ENCODE peak calls at places on chromosomes 16 and 17, in nine cellular contexts. One of them, this sample, is unnamed.

GRCh38 chr17:72943826-72944689 is 148.4 kb downstream of the SLC39A11 start:
- DNase-seq in neural crest cell: no peak
- DNase-seq in hypothalamus: no peak
- DNase-seq in germinal center: no peak
- DNase-seq in Ammon's horn: peak
- DNase-seq in pons: peak
- DNase-seq in stimulated activated CD8-positive, alpha-beta memory T cell treated with anti-CD3 and anti-CD28 coated beads, Interleukin-15, amount 100 ng/mL, for 4 hours: no peak
- DNase-seq in foreskin keratinocyte: no peak
- DNase-seq in activated T-helper 1 cell treated with anti-CD3 and anti-CD28 coated beads, Interleukin-12 subunit alpha, Interleukin-12 subunit beta, Interleukin-2, Interleukin-4 antibody, amounts not matched to agents 30 ng/mL and 10 ng/mL and 1 ng/mL, durations not matched to agents 14 hours and 24 hours and 36 hours: no peak
- DNase-seq in this sample: no peak

GRCh38 chr17:6654816-6655731 is 3.5 kb downstream of the C17orf100 start:
- DNase-seq in neural crest cell: no peak
- DNase-seq in hypothalamus: no peak
- DNase-seq in germinal center: peak
- DNase-seq in Ammon's horn: no peak
- DNase-seq in pons: no peak
- DNase-seq in stimulated activated CD8-positive, alpha-beta memory T cell treated with anti-CD3 and anti-CD28 coated beads, Interleukin-15, amount 100 ng/mL, for 4 hours: no peak
- DNase-seq in foreskin keratinocyte: peak
- DNase-seq in activated T-helper 1 cell treated with anti-CD3 and anti-CD28 coated beads, Interleukin-12 subunit alpha, Interleukin-12 subunit beta, Interleukin-2, Interleukin-4 antibody, amounts not matched to agents 30 ng/mL and 10 ng/mL and 1 ng/mL, durations not matched to agents 14 hours and 24 hours and 36 hours: no peak
- DNase-seq in this sample: no peak

GRCh38 chr17:20085283-20085875 is 76.2 kb downstream of the SPECC1 start:
- DNase-seq in neural crest cell: no peak
- DNase-seq in hypothalamus: no peak
- DNase-seq in germinal center: no peak
- DNase-seq in Ammon's horn: no peak
- DNase-seq in pons: no peak
- DNase-seq in stimulated activated CD8-positive, alpha-beta memory T cell treated with anti-CD3 and anti-CD28 coated beads, Interleukin-15, amount 100 ng/mL, for 4 hours: no peak
- DNase-seq in foreskin keratinocyte: no peak
- DNase-seq in activated T-helper 1 cell treated with anti-CD3 and anti-CD28 coated beads, Interleukin-12 subunit alpha, Interleukin-12 subunit beta, Interleukin-2, Interleukin-4 antibody, amounts not matched to agents 30 ng/mL and 10 ng/mL and 1 ng/mL, durations not matched to agents 14 hours and 24 hours and 36 hours: no peak
- DNase-seq in this sample: no peak

GRCh38 chr17:39080416-39081179 is 70.8 kb downstream of the PLXDC1 start:
- DNase-seq in neural crest cell: no peak
- DNase-seq in hypothalamus: no peak
- DNase-seq in germinal center: no peak
- DNase-seq in Ammon's horn: peak
- DNase-seq in pons: no peak
- DNase-seq in stimulated activated CD8-positive, alpha-beta memory T cell treated with anti-CD3 and anti-CD28 coated beads, Interleukin-15, amount 100 ng/mL, for 4 hours: no peak
- DNase-seq in foreskin keratinocyte: no peak
- DNase-seq in activated T-helper 1 cell treated with anti-CD3 and anti-CD28 coated beads, Interleukin-12 subunit alpha, Interleukin-12 subunit beta, Interleukin-2, Interleukin-4 antibody, amounts not matched to agents 30 ng/mL and 10 ng/mL and 1 ng/mL, durations not matched to agents 14 hours and 24 hours and 36 hours: no peak
- DNase-seq in this sample: no peak

GRCh38 chr17:75668489-75668888 is 1.4 kb downstream of the SAP30BP start:
- DNase-seq in neural crest cell: no peak
- DNase-seq in hypothalamus: no peak
- DNase-seq in germinal center: no peak
- DNase-seq in Ammon's horn: no peak
- DNase-seq in pons: no peak
- DNase-seq in stimulated activated CD8-positive, alpha-beta memory T cell treated with anti-CD3 and anti-CD28 coated beads, Interleukin-15, amount 100 ng/mL, for 4 hours: no peak
- DNase-seq in foreskin keratinocyte: no peak
- DNase-seq in activated T-helper 1 cell treated with anti-CD3 and anti-CD28 coated beads, Interleukin-12 subunit alpha, Interleukin-12 subunit beta, Interleukin-2, Interleukin-4 antibody, amounts not matched to agents 30 ng/mL and 10 ng/mL and 1 ng/mL, durations not matched to agents 14 hours and 24 hours and 36 hours: no peak
- DNase-seq in this sample: no peak

GRCh38 chr16:84739349-84740124 is 39.7 kb downstream of the USP10 start:
- DNase-seq in neural crest cell: no peak
- DNase-seq in hypothalamus: no peak
- DNase-seq in germinal center: no peak
- DNase-seq in Ammon's horn: peak
- DNase-seq in pons: peak
- DNase-seq in stimulated activated CD8-positive, alpha-beta memory T cell treated with anti-CD3 and anti-CD28 coated beads, Interleukin-15, amount 100 ng/mL, for 4 hours: no peak
- DNase-seq in foreskin keratinocyte: no peak
- DNase-seq in activated T-helper 1 cell treated with anti-CD3 and anti-CD28 coated beads, Interleukin-12 subunit alpha, Interleukin-12 subunit beta, Interleukin-2, Interleukin-4 antibody, amounts not matched to agents 30 ng/mL and 10 ng/mL and 1 ng/mL, durations not matched to agents 14 hours and 24 hours and 36 hours: no peak
- DNase-seq in this sample: no peak

GRCh38 chr17:76382305-76382802 is 2.1 kb upstream of the SPHK1 start:
- DNase-seq in neural crest cell: peak
- DNase-seq in hypothalamus: no peak
- DNase-seq in germinal center: no peak
- DNase-seq in Ammon's horn: no peak
- DNase-seq in pons: no peak
- DNase-seq in stimulated activated CD8-positive, alpha-beta memory T cell treated with anti-CD3 and anti-CD28 coated beads, Interleukin-15, amount 100 ng/mL, for 4 hours: peak
- DNase-seq in foreskin keratinocyte: peak
- DNase-seq in activated T-helper 1 cell treated with anti-CD3 and anti-CD28 coated beads, Interleukin-12 subunit alpha, Interleukin-12 subunit beta, Interleukin-2, Interleukin-4 antibody, amounts not matched to agents 30 ng/mL and 10 ng/mL and 1 ng/mL, durations not matched to agents 14 hours and 24 hours and 36 hours: no peak
- DNase-seq in this sample: no peak

GRCh38 chr17:1873418-1873817 is 43.6 kb downstream of the RPA1 start:
- DNase-seq in neural crest cell: no peak
- DNase-seq in hypothalamus: no peak
- DNase-seq in germinal center: no peak
- DNase-seq in Ammon's horn: no peak
- DNase-seq in pons: no peak
- DNase-seq in stimulated activated CD8-positive, alpha-beta memory T cell treated with anti-CD3 and anti-CD28 coated beads, Interleukin-15, amount 100 ng/mL, for 4 hours: no peak
- DNase-seq in foreskin keratinocyte: no peak
- DNase-seq in activated T-helper 1 cell treated with anti-CD3 and anti-CD28 coated beads, Interleukin-12 subunit alpha, Interleukin-12 subunit beta, Interleukin-2, Interleukin-4 antibody, amounts not matched to agents 30 ng/mL and 10 ng/mL and 1 ng/mL, durations not matched to agents 14 hours and 24 hours and 36 hours: peak
- DNase-seq in this sample: no peak

GRCh38 chr16:53495325-53495724 is 7.7 kb downstream of the AKTIP start:
- DNase-seq in neural crest cell: no peak
- DNase-seq in hypothalamus: no peak
- DNase-seq in germinal center: no peak
- DNase-seq in Ammon's horn: no peak
- DNase-seq in pons: no peak
- DNase-seq in stimulated activated CD8-positive, alpha-beta memory T cell treated with anti-CD3 and anti-CD28 coated beads, Interleukin-15, amount 100 ng/mL, for 4 hours: no peak
- DNase-seq in foreskin keratinocyte: no peak
- DNase-seq in activated T-helper 1 cell treated with anti-CD3 and anti-CD28 coated beads, Interleukin-12 subunit alpha, Interleukin-12 subunit beta, Interleukin-2, Interleukin-4 antibody, amounts not matched to agents 30 ng/mL and 10 ng/mL and 1 ng/mL, durations not matched to agents 14 hours and 24 hours and 36 hours: no peak
- DNase-seq in this sample: no peak

GRCh38 chr17:157901-158300 is 20.5 kb downstream of the SCGB1C2 start:
- DNase-seq in neural crest cell: no peak
- DNase-seq in hypothalamus: no peak
- DNase-seq in germinal center: no peak
- DNase-seq in Ammon's horn: no peak
- DNase-seq in pons: no peak
- DNase-seq in stimulated activated CD8-positive, alpha-beta memory T cell treated with anti-CD3 and anti-CD28 coated beads, Interleukin-15, amount 100 ng/mL, for 4 hours: no peak
- DNase-seq in foreskin keratinocyte: no peak
- DNase-seq in activated T-helper 1 cell treated with anti-CD3 and anti-CD28 coated beads, Interleukin-12 subunit alpha, Interleukin-12 subunit beta, Interleukin-2, Interleukin-4 antibody, amounts not matched to agents 30 ng/mL and 10 ng/mL and 1 ng/mL, durations not matched to agents 14 hours and 24 hours and 36 hours: no peak
- DNase-seq in this sample: no peak

GRCh38 chr17:50640701-50641338 is 6.1 kb downstream of the ABCC3 start:
- DNase-seq in neural crest cell: no peak
- DNase-seq in hypothalamus: no peak
- DNase-seq in germinal center: no peak
- DNase-seq in Ammon's horn: peak
- DNase-seq in pons: peak
- DNase-seq in stimulated activated CD8-positive, alpha-beta memory T cell treated with anti-CD3 and anti-CD28 coated beads, Interleukin-15, amount 100 ng/mL, for 4 hours: no peak
- DNase-seq in foreskin keratinocyte: no peak
- DNase-seq in activated T-helper 1 cell treated with anti-CD3 and anti-CD28 coated beads, Interleukin-12 subunit alpha, Interleukin-12 subunit beta, Interleukin-2, Interleukin-4 antibody, amounts not matched to agents 30 ng/mL and 10 ng/mL and 1 ng/mL, durations not matched to agents 14 hours and 24 hours and 36 hours: no peak
- DNase-seq in this sample: no peak

GRCh38 chr16:85296859-85297698 is 184.8 kb upstream of the CIBAR2 start:
- DNase-seq in neural crest cell: peak
- DNase-seq in hypothalamus: no peak
- DNase-seq in germinal center: peak
- DNase-seq in Ammon's horn: peak
- DNase-seq in pons: peak
- DNase-seq in stimulated activated CD8-positive, alpha-beta memory T cell treated with anti-CD3 and anti-CD28 coated beads, Interleukin-15, amount 100 ng/mL, for 4 hours: no peak
- DNase-seq in foreskin keratinocyte: peak
- DNase-seq in activated T-helper 1 cell treated with anti-CD3 and anti-CD28 coated beads, Interleukin-12 subunit alpha, Interleukin-12 subunit beta, Interleukin-2, Interleukin-4 antibody, amounts not matched to agents 30 ng/mL and 10 ng/mL and 1 ng/mL, durations not matched to agents 14 hours and 24 hours and 36 hours: peak
- DNase-seq in this sample: peak

GRCh38 chr16:88716601-88717001 is 10.3 kb downstream of the CTU2 start:
- DNase-seq in neural crest cell: no peak
- DNase-seq in hypothalamus: no peak
- DNase-seq in germinal center: no peak
- DNase-seq in Ammon's horn: no peak
- DNase-seq in pons: no peak
- DNase-seq in stimulated activated CD8-positive, alpha-beta memory T cell treated with anti-CD3 and anti-CD28 coated beads, Interleukin-15, amount 100 ng/mL, for 4 hours: no peak
- DNase-seq in foreskin keratinocyte: no peak
- DNase-seq in activated T-helper 1 cell treated with anti-CD3 and anti-CD28 coated beads, Interleukin-12 subunit alpha, Interleukin-12 subunit beta, Interleukin-2, Interleukin-4 antibody, amounts not matched to agents 30 ng/mL and 10 ng/mL and 1 ng/mL, durations not matched to agents 14 hours and 24 hours and 36 hours: no peak
- DNase-seq in this sample: no peak

GRCh38 chr16:9360075-9360474 is 268.6 kb downstream of the HAPSTR1 start:
- DNase-seq in neural crest cell: no peak
- DNase-seq in hypothalamus: no peak
- DNase-seq in germinal center: no peak
- DNase-seq in Ammon's horn: no peak
- DNase-seq in pons: no peak
- DNase-seq in stimulated activated CD8-positive, alpha-beta memory T cell treated with anti-CD3 and anti-CD28 coated beads, Interleukin-15, amount 100 ng/mL, for 4 hours: no peak
- DNase-seq in foreskin keratinocyte: no peak
- DNase-seq in activated T-helper 1 cell treated with anti-CD3 and anti-CD28 coated beads, Interleukin-12 subunit alpha, Interleukin-12 subunit beta, Interleukin-2, Interleukin-4 antibody, amounts not matched to agents 30 ng/mL and 10 ng/mL and 1 ng/mL, durations not matched to agents 14 hours and 24 hours and 36 hours: no peak
- DNase-seq in this sample: no peak

GRCh38 chr16:56930516-56931252 is 1.3 kb upstream of the HERPUD1 start:
- DNase-seq in neural crest cell: no peak
- DNase-seq in hypothalamus: no peak
- DNase-seq in germinal center: no peak
- DNase-seq in Ammon's horn: no peak
- DNase-seq in pons: no peak
- DNase-seq in stimulated activated CD8-positive, alpha-beta memory T cell treated with anti-CD3 and anti-CD28 coated beads, Interleukin-15, amount 100 ng/mL, for 4 hours: no peak
- DNase-seq in foreskin keratinocyte: no peak
- DNase-seq in activated T-helper 1 cell treated with anti-CD3 and anti-CD28 coated beads, Interleukin-12 subunit alpha, Interleukin-12 subunit beta, Interleukin-2, Interleukin-4 antibody, amounts not matched to agents 30 ng/mL and 10 ng/mL and 1 ng/mL, durations not matched to agents 14 hours and 24 hours and 36 hours: no peak
- DNase-seq in this sample: no peak

GRCh38 chr17:61279476-61280145 is 120.0 kb upstream of the TBX2 start:
- DNase-seq in neural crest cell: no peak
- DNase-seq in hypothalamus: no peak
- DNase-seq in germinal center: no peak
- DNase-seq in Ammon's horn: no peak
- DNase-seq in pons: no peak
- DNase-seq in stimulated activated CD8-positive, alpha-beta memory T cell treated with anti-CD3 and anti-CD28 coated beads, Interleukin-15, amount 100 ng/mL, for 4 hours: no peak
- DNase-seq in foreskin keratinocyte: peak
- DNase-seq in activated T-helper 1 cell treated with anti-CD3 and anti-CD28 coated beads, Interleukin-12 subunit alpha, Interleukin-12 subunit beta, Interleukin-2, Interleukin-4 antibody, amounts not matched to agents 30 ng/mL and 10 ng/mL and 1 ng/mL, durations not matched to agents 14 hours and 24 hours and 36 hours: no peak
- DNase-seq in this sample: no peak

GRCh38 chr17:30886187-30886586 is 19.9 kb downstream of the TEFM start:
- DNase-seq in neural crest cell: no peak
- DNase-seq in hypothalamus: no peak
- DNase-seq in germinal center: no peak
- DNase-seq in Ammon's horn: no peak
- DNase-seq in pons: no peak
- DNase-seq in stimulated activated CD8-positive, alpha-beta memory T cell treated with anti-CD3 and anti-CD28 coated beads, Interleukin-15, amount 100 ng/mL, for 4 hours: no peak
- DNase-seq in foreskin keratinocyte: no peak
- DNase-seq in activated T-helper 1 cell treated with anti-CD3 and anti-CD28 coated beads, Interleukin-12 subunit alpha, Interleukin-12 subunit beta, Interleukin-2, Interleukin-4 antibody, amounts not matched to agents 30 ng/mL and 10 ng/mL and 1 ng/mL, durations not matched to agents 14 hours and 24 hours and 36 hours: no peak
- DNase-seq in this sample: no peak

GRCh38 chr16:24729967-24730815 is 740 bp downstream of the TNRC6A start:
- DNase-seq in neural crest cell: peak
- DNase-seq in hypothalamus: no peak
- DNase-seq in germinal center: peak
- DNase-seq in Ammon's horn: peak
- DNase-seq in pons: no peak
- DNase-seq in stimulated activated CD8-positive, alpha-beta memory T cell treated with anti-CD3 and anti-CD28 coated beads, Interleukin-15, amount 100 ng/mL, for 4 hours: peak
- DNase-seq in foreskin keratinocyte: no peak
- DNase-seq in activated T-helper 1 cell treated with anti-CD3 and anti-CD28 coated beads, Interleukin-12 subunit alpha, Interleukin-12 subunit beta, Interleukin-2, Interleukin-4 antibody, amounts not matched to agents 30 ng/mL and 10 ng/mL and 1 ng/mL, durations not matched to agents 14 hours and 24 hours and 36 hours: no peak
- DNase-seq in this sample: peak

GRCh38 chr16:31505483-31505882 is 2.7 kb downstream of the RUSF1 start:
- DNase-seq in neural crest cell: no peak
- DNase-seq in hypothalamus: no peak
- DNase-seq in germinal center: no peak
- DNase-seq in Ammon's horn: no peak
- DNase-seq in pons: no peak
- DNase-seq in stimulated activated CD8-positive, alpha-beta memory T cell treated with anti-CD3 and anti-CD28 coated beads, Interleukin-15, amount 100 ng/mL, for 4 hours: no peak
- DNase-seq in foreskin keratinocyte: no peak
- DNase-seq in activated T-helper 1 cell treated with anti-CD3 and anti-CD28 coated beads, Interleukin-12 subunit alpha, Interleukin-12 subunit beta, Interleukin-2, Interleukin-4 antibody, amounts not matched to agents 30 ng/mL and 10 ng/mL and 1 ng/mL, durations not matched to agents 14 hours and 24 hours and 36 hours: no peak
- DNase-seq in this sample: no peak

GRCh38 chr17:70699408-70699807 is 530.1 kb downstream of the KCNJ2 start:
- DNase-seq in neural crest cell: no peak
- DNase-seq in hypothalamus: no peak
- DNase-seq in germinal center: no peak
- DNase-seq in Ammon's horn: peak
- DNase-seq in pons: peak
- DNase-seq in stimulated activated CD8-positive, alpha-beta memory T cell treated with anti-CD3 and anti-CD28 coated beads, Interleukin-15, amount 100 ng/mL, for 4 hours: no peak
- DNase-seq in foreskin keratinocyte: no peak
- DNase-seq in activated T-helper 1 cell treated with anti-CD3 and anti-CD28 coated beads, Interleukin-12 subunit alpha, Interleukin-12 subunit beta, Interleukin-2, Interleukin-4 antibody, amounts not matched to agents 30 ng/mL and 10 ng/mL and 1 ng/mL, durations not matched to agents 14 hours and 24 hours and 36 hours: no peak
- DNase-seq in this sample: no peak

GRCh38 chr17:30173649-30174048 is 57.0 kb downstream of the NSRP1 start:
- DNase-seq in neural crest cell: no peak
- DNase-seq in hypothalamus: no peak
- DNase-seq in germinal center: no peak
- DNase-seq in Ammon's horn: no peak
- DNase-seq in pons: no peak
- DNase-seq in stimulated activated CD8-positive, alpha-beta memory T cell treated with anti-CD3 and anti-CD28 coated beads, Interleukin-15, amount 100 ng/mL, for 4 hours: no peak
- DNase-seq in foreskin keratinocyte: no peak
- DNase-seq in activated T-helper 1 cell treated with anti-CD3 and anti-CD28 coated beads, Interleukin-12 subunit alpha, Interleukin-12 subunit beta, Interleukin-2, Interleukin-4 antibody, amounts not matched to agents 30 ng/mL and 10 ng/mL and 1 ng/mL, durations not matched to agents 14 hours and 24 hours and 36 hours: no peak
- DNase-seq in this sample: no peak

GRCh38 chr16:64627288-64627687 is 494.6 kb downstream of the CDH11 start:
- DNase-seq in neural crest cell: no peak
- DNase-seq in hypothalamus: no peak
- DNase-seq in germinal center: no peak
- DNase-seq in Ammon's horn: no peak
- DNase-seq in pons: no peak
- DNase-seq in stimulated activated CD8-positive, alpha-beta memory T cell treated with anti-CD3 and anti-CD28 coated beads, Interleukin-15, amount 100 ng/mL, for 4 hours: no peak
- DNase-seq in foreskin keratinocyte: no peak
- DNase-seq in activated T-helper 1 cell treated with anti-CD3 and anti-CD28 coated beads, Interleukin-12 subunit alpha, Interleukin-12 subunit beta, Interleukin-2, Interleukin-4 antibody, amounts not matched to agents 30 ng/mL and 10 ng/mL and 1 ng/mL, durations not matched to agents 14 hours and 24 hours and 36 hours: no peak
- DNase-seq in this sample: peak

GRCh38 chr16:67236551-67237395 is 9.8 kb downstream of the TMEM208 start:
- DNase-seq in neural crest cell: peak
- DNase-seq in hypothalamus: no peak
- DNase-seq in germinal center: peak
- DNase-seq in Ammon's horn: no peak
- DNase-seq in pons: no peak
- DNase-seq in stimulated activated CD8-positive, alpha-beta memory T cell treated with anti-CD3 and anti-CD28 coated beads, Interleukin-15, amount 100 ng/mL, for 4 hours: no peak
- DNase-seq in foreskin keratinocyte: peak
- DNase-seq in activated T-helper 1 cell treated with anti-CD3 and anti-CD28 coated beads, Interleukin-12 subunit alpha, Interleukin-12 subunit beta, Interleukin-2, Interleukin-4 antibody, amounts not matched to agents 30 ng/mL and 10 ng/mL and 1 ng/mL, durations not matched to agents 14 hours and 24 hours and 36 hours: peak
- DNase-seq in this sample: peak

GRCh38 chr17:9244066-9245052 is 223.0 kb downstream of the NTN1 start:
- DNase-seq in neural crest cell: no peak
- DNase-seq in hypothalamus: no peak
- DNase-seq in germinal center: no peak
- DNase-seq in Ammon's horn: peak
- DNase-seq in pons: no peak
- DNase-seq in stimulated activated CD8-positive, alpha-beta memory T cell treated with anti-CD3 and anti-CD28 coated beads, Interleukin-15, amount 100 ng/mL, for 4 hours: no peak
- DNase-seq in foreskin keratinocyte: no peak
- DNase-seq in activated T-helper 1 cell treated with anti-CD3 and anti-CD28 coated beads, Interleukin-12 subunit alpha, Interleukin-12 subunit beta, Interleukin-2, Interleukin-4 antibody, amounts not matched to agents 30 ng/mL and 10 ng/mL and 1 ng/mL, durations not matched to agents 14 hours and 24 hours and 36 hours: no peak
- DNase-seq in this sample: no peak

GRCh38 chr17:3533752-3534151 is 23.9 kb downstream of the TRPV3 start:
- DNase-seq in neural crest cell: no peak
- DNase-seq in hypothalamus: no peak
- DNase-seq in germinal center: no peak
- DNase-seq in Ammon's horn: no peak
- DNase-seq in pons: no peak
- DNase-seq in stimulated activated CD8-positive, alpha-beta memory T cell treated with anti-CD3 and anti-CD28 coated beads, Interleukin-15, amount 100 ng/mL, for 4 hours: no peak
- DNase-seq in foreskin keratinocyte: no peak
- DNase-seq in activated T-helper 1 cell treated with anti-CD3 and anti-CD28 coated beads, Interleukin-12 subunit alpha, Interleukin-12 subunit beta, Interleukin-2, Interleukin-4 antibody, amounts not matched to agents 30 ng/mL and 10 ng/mL and 1 ng/mL, durations not matched to agents 14 hours and 24 hours and 36 hours: no peak
- DNase-seq in this sample: no peak

GRCh38 chr17:48619821-48620496 is 4.9 kb upstream of the HOXB8 start:
- DNase-seq in neural crest cell: no peak
- DNase-seq in hypothalamus: no peak
- DNase-seq in germinal center: no peak
- DNase-seq in Ammon's horn: no peak
- DNase-seq in pons: no peak
- DNase-seq in stimulated activated CD8-positive, alpha-beta memory T cell treated with anti-CD3 and anti-CD28 coated beads, Interleukin-15, amount 100 ng/mL, for 4 hours: no peak
- DNase-seq in foreskin keratinocyte: no peak
- DNase-seq in activated T-helper 1 cell treated with anti-CD3 and anti-CD28 coated beads, Interleukin-12 subunit alpha, Interleukin-12 subunit beta, Interleukin-2, Interleukin-4 antibody, amounts not matched to agents 30 ng/mL and 10 ng/mL and 1 ng/mL, durations not matched to agents 14 hours and 24 hours and 36 hours: no peak
- DNase-seq in this sample: peak

GRCh38 chr17:8275421-8276290 is 12.8 kb upstream of the RANGRF start:
- DNase-seq in neural crest cell: no peak
- DNase-seq in hypothalamus: no peak
- DNase-seq in germinal center: no peak
- DNase-seq in Ammon's horn: no peak
- DNase-seq in pons: no peak
- DNase-seq in stimulated activated CD8-positive, alpha-beta memory T cell treated with anti-CD3 and anti-CD28 coated beads, Interleukin-15, amount 100 ng/mL, for 4 hours: no peak
- DNase-seq in foreskin keratinocyte: no peak
- DNase-seq in activated T-helper 1 cell treated with anti-CD3 and anti-CD28 coated beads, Interleukin-12 subunit alpha, Interleukin-12 subunit beta, Interleukin-2, Interleukin-4 antibody, amounts not matched to agents 30 ng/mL and 10 ng/mL and 1 ng/mL, durations not matched to agents 14 hours and 24 hours and 36 hours: no peak
- DNase-seq in this sample: no peak

GRCh38 chr16:20766294-20766693 is 2.5 kb downstream of the ACSM3 start:
- DNase-seq in neural crest cell: no peak
- DNase-seq in hypothalamus: no peak
- DNase-seq in germinal center: no peak
- DNase-seq in Ammon's horn: no peak
- DNase-seq in pons: no peak
- DNase-seq in stimulated activated CD8-positive, alpha-beta memory T cell treated with anti-CD3 and anti-CD28 coated beads, Interleukin-15, amount 100 ng/mL, for 4 hours: no peak
- DNase-seq in foreskin keratinocyte: no peak
- DNase-seq in activated T-helper 1 cell treated with anti-CD3 and anti-CD28 coated beads, Interleukin-12 subunit alpha, Interleukin-12 subunit beta, Interleukin-2, Interleukin-4 antibody, amounts not matched to agents 30 ng/mL and 10 ng/mL and 1 ng/mL, durations not matched to agents 14 hours and 24 hours and 36 hours: no peak
- DNase-seq in this sample: no peak

GRCh38 chr16:4839942-4840341 is 7.1 kb downstream of the GLYR1 start:
- DNase-seq in neural crest cell: no peak
- DNase-seq in hypothalamus: no peak
- DNase-seq in germinal center: no peak
- DNase-seq in Ammon's horn: no peak
- DNase-seq in pons: no peak
- DNase-seq in stimulated activated CD8-positive, alpha-beta memory T cell treated with anti-CD3 and anti-CD28 coated beads, Interleukin-15, amount 100 ng/mL, for 4 hours: no peak
- DNase-seq in foreskin keratinocyte: no peak
- DNase-seq in activated T-helper 1 cell treated with anti-CD3 and anti-CD28 coated beads, Interleukin-12 subunit alpha, Interleukin-12 subunit beta, Interleukin-2, Interleukin-4 antibody, amounts not matched to agents 30 ng/mL and 10 ng/mL and 1 ng/mL, durations not matched to agents 14 hours and 24 hours and 36 hours: no peak
- DNase-seq in this sample: no peak

GRCh38 chr17:74892013-74892841 is 1.2 kb downstream of the FADS6 start:
- DNase-seq in neural crest cell: no peak
- DNase-seq in hypothalamus: no peak
- DNase-seq in germinal center: no peak
- DNase-seq in Ammon's horn: no peak
- DNase-seq in pons: no peak
- DNase-seq in stimulated activated CD8-positive, alpha-beta memory T cell treated with anti-CD3 and anti-CD28 coated beads, Interleukin-15, amount 100 ng/mL, for 4 hours: no peak
- DNase-seq in foreskin keratinocyte: no peak
- DNase-seq in activated T-helper 1 cell treated with anti-CD3 and anti-CD28 coated beads, Interleukin-12 subunit alpha, Interleukin-12 subunit beta, Interleukin-2, Interleukin-4 antibody, amounts not matched to agents 30 ng/mL and 10 ng/mL and 1 ng/mL, durations not matched to agents 14 hours and 24 hours and 36 hours: no peak
- DNase-seq in this sample: no peak

This sample was measured in HT-29.